ENCODE peak calls at places on chromosomes 4 and X, in nine cellular contexts. T, H, A, B, U, Z, W, R and O are unnamed samples.

GRCh38 chr4:68021185-68021584 is 57.9 kb upstream of the TMPRSS11A start:
- DNase-seq in Z (no peak), H (no peak), A (peak; percentile 8), U (no peak), R (no peak), W (no peak), B (no peak), T (peak; percentile 92), O (no peak)

GRCh38 chr4:22869235-22869634 is 176.5 kb downstream of the GBA3 start:
- DNase-seq in U (no peak), B (no peak), Z (no peak), W (no peak), T (no peak), H (no peak), A (no peak), R (no peak), O (no peak)

GRCh38 chr4:82555279-82555678 is 6.5 kb downstream of the TMEM150C start:
- DNase-seq in Z (peak; percentile 27), T (no peak), H (no peak), B (no peak), A (no peak), R (no peak), W (no peak), U (no peak), O (no peak)

GRCh38 chr4:184331155-184331995 is 113.7 kb upstream of the ENPP6 start:
- DNase-seq in T (peak; percentile 81), Z (no peak), R (no peak), B (peak; percentile 54), U (no peak), A (no peak), W (no peak), H (no peak), O (no peak)

GRCh38 chr4:168509786-168510185 is 12.9 kb downstream of the PALLD start:
- DNase-seq in U (no peak), B (no peak), T (peak; percentile 65), A (peak; percentile 64), Z (no peak), H (no peak), R (no peak), W (no peak), O (no peak)

GRCh38 chr4:55345980-55346850 is at the start of gene SRD5A3:
- DNase-seq in H (peak; percentile 24), W (peak; percentile 93), U (peak; percentile 64), R (peak; percentile 75), T (peak; percentile 63), Z (peak; percentile 96), B (peak; percentile 74), A (peak; percentile 76), O (peak; percentile 35)

GRCh38 chr4:8355306-8355705 is 85.2 kb downstream of the ACOX3 start:
- DNase-seq in U (no peak), A (no peak), H (no peak), T (peak; percentile 70), W (no peak), Z (no peak), R (no peak), B (no peak), O (no peak)

GRCh38 chrX:85627363-85627762 is 247.9 kb upstream of the POF1B start:
- DNase-seq in W (no peak), A (no peak), Z (peak; percentile 6), R (no peak), U (no peak), H (no peak), B (no peak), T (no peak), O (no peak)

GRCh38 chr4:169270156-169270809 is 473 bp downstream of the SH3RF1 start:
- DNase-seq in H (no peak), T (peak; percentile 72), Z (peak; percentile 87), W (peak; percentile 58), U (peak; percentile 28), R (peak; percentile 41), B (peak; percentile 23), A (peak; percentile 52), O (no peak)

GRCh38 chr4:8241211-8241779 is 28.3 kb upstream of the HTRA3 start:
- DNase-seq in T (no peak), B (no peak), A (no peak), R (no peak), U (no peak), W (no peak), H (no peak), Z (no peak), O (no peak)

GRCh38 chr4:13888112-13888511 is 260.6 kb upstream of the BOD1L1 start:
- DNase-seq in A (peak; percentile 94), R (no peak), B (no peak), H (no peak), T (peak; percentile 80), W (no peak), Z (no peak), U (no peak), O (peak; percentile 78)

DNA sequence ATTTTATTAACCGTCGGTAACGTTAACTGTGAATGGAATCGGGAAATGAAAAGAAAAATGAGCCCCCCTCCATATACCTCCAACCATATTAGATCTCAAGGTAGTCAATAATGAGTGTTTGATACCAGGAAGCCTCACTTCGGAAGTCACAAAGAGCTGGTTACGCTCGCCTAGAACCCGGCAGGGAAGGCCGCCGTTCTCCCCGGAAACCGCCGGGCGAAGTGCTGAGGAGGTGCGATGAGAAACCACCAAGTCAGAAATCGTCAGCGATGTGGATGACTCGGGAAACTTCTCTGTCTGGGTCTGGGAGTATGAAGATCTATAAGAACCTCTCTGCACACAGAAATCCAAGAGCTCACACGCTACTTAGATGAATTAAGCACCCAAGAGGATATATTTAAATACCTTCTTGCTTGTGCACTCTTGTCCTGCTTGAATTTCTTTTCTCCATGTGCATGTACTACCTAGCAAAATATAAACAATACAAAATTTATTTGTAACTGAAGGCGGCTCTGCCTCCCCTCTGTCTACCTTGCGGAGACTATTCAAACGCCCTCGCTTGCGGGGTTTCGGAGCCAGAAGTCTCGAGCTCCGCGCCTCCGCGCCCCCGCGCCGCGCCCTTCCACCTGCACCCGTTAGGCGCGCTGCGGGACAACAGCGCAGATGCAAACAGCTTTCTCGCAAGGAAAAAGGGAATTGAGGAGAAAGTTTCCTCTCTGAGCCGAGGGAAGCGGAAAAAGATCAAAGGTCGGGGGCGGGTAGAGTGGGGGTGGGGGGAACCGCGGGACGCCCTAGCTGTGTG is 17.8 kb downstream of the NKX6-1 start:
- DNase-seq in H (no peak), U (no peak), R (no peak), Z (no peak), A (no peak), T (no peak), W (no peak), B (no peak), O (no peak)
- TF ChIP-seq CTCF in H (no peak), U (no peak), R (no peak), Z (no peak), A (no peak), T (no peak), W (no peak), B (no peak), O (no peak)

DNA sequence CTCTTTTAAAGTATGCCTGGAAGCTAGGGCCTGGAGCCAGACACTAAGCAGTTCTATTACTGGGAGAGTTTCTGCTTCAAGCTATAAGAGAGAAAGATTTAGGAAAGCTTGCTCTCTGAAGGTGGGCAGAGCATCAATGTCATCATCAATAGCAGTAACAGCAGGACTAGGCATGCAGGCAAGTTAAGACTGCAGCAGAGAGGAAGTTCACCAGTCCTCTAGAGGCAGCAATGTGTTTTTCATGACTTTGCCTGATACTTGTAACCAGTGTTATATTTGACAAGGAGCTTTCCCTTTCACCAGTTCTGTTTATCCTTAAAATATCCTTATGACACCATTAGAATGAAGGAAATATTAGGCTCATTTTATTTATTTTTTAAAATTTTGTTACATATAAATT is 237.9 kb downstream of the KCTD8 start:
- DNase-seq in B (no peak), H (no peak), T (peak; percentile 35), Z (no peak), R (no peak), A (no peak), U (no peak), W (no peak), O (no peak)
- TF ChIP-seq CTCF in B (no peak), H (no peak), T (peak; percentile 55), Z (no peak), R (no peak), A (no peak), U (no peak), W (no peak), O (no peak)

DNA sequence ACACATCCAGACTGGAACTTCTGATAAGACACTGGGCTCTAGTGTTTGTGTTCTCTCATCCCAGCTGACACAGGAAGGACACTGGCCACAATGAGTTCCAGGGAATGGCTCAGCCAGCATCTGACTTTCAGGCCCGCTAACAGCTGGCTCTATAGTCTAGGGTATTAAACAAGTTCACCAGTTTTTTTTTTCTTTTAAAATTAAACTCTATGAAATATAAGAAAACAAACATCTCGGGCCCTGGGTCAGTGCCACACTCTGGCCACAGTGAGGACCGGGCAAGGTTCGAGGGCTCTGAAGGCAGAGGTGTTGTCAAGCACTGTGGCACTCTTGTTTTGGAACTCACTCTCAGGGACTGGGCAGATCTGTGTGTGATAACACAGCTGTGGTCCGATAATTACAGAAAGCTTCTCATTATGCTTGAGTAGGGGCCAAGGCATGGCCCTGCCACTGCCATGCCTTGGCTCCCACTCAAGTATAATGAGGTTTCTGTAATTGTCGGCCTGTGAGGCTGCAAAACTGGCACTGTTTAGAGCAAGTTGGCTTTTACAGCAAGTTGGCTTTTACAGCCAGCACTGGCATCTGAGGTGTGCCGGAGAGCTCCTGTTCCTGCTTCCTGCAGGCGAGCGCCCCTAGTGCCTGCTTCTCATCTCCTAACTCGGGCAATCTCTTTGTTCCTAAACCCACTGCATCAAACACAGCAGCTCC is 62.8 kb downstream of the PPP1R2C start:
- DNase-seq in H (no peak), A (no peak), B (no peak), U (peak; percentile 20), W (peak; percentile 41), R (peak; percentile 43), T (peak; percentile 66), Z (peak; percentile 25), O (no peak)
- TF ChIP-seq CTCF in H (peak; percentile 24), A (no peak), B (peak; percentile 28), U (peak; percentile 15), W (no peak), R (peak; percentile 19), T (peak; percentile 76), Z (peak; percentile 47), O (peak; percentile 36)

GRCh38 chr4:89434364-89434988 is 126.9 kb upstream of the GPRIN3 start:
- DNase-seq in Z (peak; percentile 34), H (no peak), T (peak; percentile 56), A (peak; percentile 47), R (no peak), B (no peak), U (peak; percentile 6), W (no peak), O (no peak)

GRCh38 chr4:89439533-89439932 is 131.9 kb upstream of the GPRIN3 start:
- DNase-seq in Z (no peak), A (no peak), U (no peak), H (no peak), T (no peak), W (no peak), B (no peak), R (no peak), O (no peak)

DNA sequence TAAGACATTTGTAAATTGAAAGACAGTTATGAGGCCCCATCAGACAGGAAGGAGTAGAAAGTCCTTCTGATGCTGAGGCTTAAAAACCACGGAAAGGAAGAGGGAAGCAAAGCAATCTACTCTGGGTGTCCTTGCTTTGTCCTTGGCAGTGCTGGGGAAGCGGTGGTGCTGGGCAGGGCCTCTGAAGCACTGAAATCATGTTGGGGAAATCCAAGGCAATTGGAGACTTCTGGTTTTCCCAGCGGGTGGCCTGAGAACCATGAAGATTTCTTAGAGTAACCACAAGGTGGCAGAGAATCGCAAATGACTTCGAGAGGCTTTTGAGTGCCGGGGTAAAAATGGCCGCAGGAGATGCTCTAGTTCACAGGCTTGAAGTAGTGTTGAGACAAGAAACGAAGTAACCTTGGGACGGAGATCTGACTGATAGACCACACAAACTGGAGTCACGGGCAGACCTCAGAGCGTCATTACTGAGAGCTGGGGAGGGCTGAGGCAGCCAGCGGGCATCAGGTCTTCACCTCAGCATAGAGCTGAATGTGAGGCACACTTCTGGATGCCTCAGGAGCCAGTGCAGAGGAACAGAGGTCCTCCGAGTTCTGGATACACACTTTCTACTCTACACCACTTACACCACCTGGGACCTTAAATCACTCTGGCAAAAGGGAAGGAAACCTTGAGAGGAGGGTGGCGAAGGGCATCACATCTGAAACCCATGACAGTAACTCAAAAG is 130.7 kb upstream of the GPRIN3 start:
- DNase-seq in H (no peak), W (no peak), B (peak; percentile 9), A (peak; percentile 46), Z (peak; percentile 34), T (peak; percentile 39), U (peak; percentile 21), R (peak; percentile 59), O (no peak)
- TF ChIP-seq CTCF in H (no peak), W (peak; percentile 29), B (no peak), A (peak; percentile 54), Z (peak; percentile 44), T (peak; percentile 41), U (peak; percentile 33), R (peak; percentile 59), O (peak; percentile 33)